ENCODE peak calls at places on chromosomes 13 and 19, in seven cellular contexts. V is SK-N-SH, C is HCT116, Q is HepG2, J is NT2/D1, S is GM12878, H is K562. F is an unnamed sample.

GRCh38 chr19:6433165-6433564 is 398 bp downstream of the SLC25A41 start:
- DNase-seq in V (no peak), C (no peak), Q (no peak), J (no peak), S (no peak), H (no peak), F (no peak)

GRCh38 chr19:39160523-39160861 is 34.9 kb downstream of the PAK4 start:
- DNase-seq in V (no peak), C (no peak), Q (no peak), J (no peak), S (no peak), H (no peak), F (no peak)

GRCh38 chr13:93814658-93815057 is 588.1 kb downstream of the GPC6 start:
- DNase-seq in V (peak), C (no peak), Q (no peak), J (no peak), S (no peak), H (no peak), F (no peak)

GRCh38 chr19:34254552-34255432 is at the start of gene GARRE1:
- DNase-seq in V (peak), C (no peak), Q (no peak), J (no peak), S (no peak), H (peak), F (no peak)

GRCh38 chr19:44643605-44644390 is at the start of gene PVR:
- DNase-seq in V (peak), C (no peak), Q (peak), J (no peak), S (no peak), H (peak), F (peak)

GRCh38 chr19:6362024-6362344 is 653 bp downstream of the CLPP start:
- DNase-seq in V (no peak), C (no peak), Q (no peak), J (no peak), S (no peak), H (no peak), F (peak)

GRCh38 chr13:86282450-86282849 is 483.2 kb upstream of the SLITRK6 start:
- DNase-seq in V (no peak), C (no peak), Q (no peak), J (no peak), S (peak), H (no peak), F (no peak)

GRCh38 chr19:52962394-52963228 is at the start of gene ZNF816:
- DNase-seq in V (peak), C (peak), Q (peak), J (peak), S (peak), H (peak), F (peak)

GRCh38 chr13:100674363-100674847 is at the start of gene TMTC4:
- DNase-seq in V (peak), C (no peak), Q (peak), J (no peak), S (no peak), H (peak), F (no peak)

GRCh38 chr19:16824658-16825311 is 4.4 kb upstream of the SIN3B start:
- DNase-seq in V (no peak), C (no peak), Q (no peak), J (no peak), S (no peak), H (no peak), F (no peak)

GRCh38 chr19:12796146-12797071 is 5.1 kb downstream of the JUNB start:
- DNase-seq in V (peak), C (no peak), Q (peak), J (peak), S (no peak), H (peak), F (no peak)

GRCh38 chr13:26599885-26600284 is 42.4 kb downstream of the WASF3 start:
- DNase-seq in V (no peak), C (no peak), Q (no peak), J (no peak), S (no peak), H (no peak), F (no peak)

GRCh38 chr13:44523176-44524017 is 52.7 kb downstream of the TSC22D1 start:
- DNase-seq in V (no peak), C (peak), Q (peak), J (no peak), S (peak), H (no peak), F (no peak)

GRCh38 chr13:51912091-51912490 is 50.3 kb downstream of the CCDC70 start:
- DNase-seq in V (no peak), C (no peak), Q (no peak), J (no peak), S (no peak), H (no peak), F (no peak)

GRCh38 chr19:18386543-18387251 is 739 bp downstream of the GDF15 start:
- DNase-seq in V (no peak), C (no peak), Q (no peak), J (no peak), S (no peak), H (peak), F (no peak)

GRCh38 chr13:30862707-30863106 is 43.4 kb upstream of the MEDAG start:
- DNase-seq in V (no peak), C (no peak), Q (no peak), J (no peak), S (no peak), H (no peak), F (no peak)

GRCh38 chr19:51091895-51092873 is 9.5 kb upstream of the KLK14 start:
- DNase-seq in V (no peak), C (no peak), Q (no peak), J (no peak), S (no peak), H (no peak), F (no peak)

GRCh38 chr13:97122381-97122996 is 99.6 kb upstream of the MBNL2 start:
- DNase-seq in V (no peak), C (peak), Q (no peak), J (no peak), S (no peak), H (no peak), F (no peak)

GRCh38 chr19:41530761-41531301 is 45.1 kb upstream of the CEACAM21 start:
- DNase-seq in V (no peak), C (no peak), Q (no peak), J (no peak), S (no peak), H (no peak), F (no peak)

GRCh38 chr19:49142866-49143335 is 12.3 kb downstream of the HRC start:
- DNase-seq in V (peak), C (no peak), Q (no peak), J (peak), S (no peak), H (peak), F (peak)

GRCh38 chr19:49442354-49442753 is 1.0 kb upstream of the SLC17A7 start:
- DNase-seq in V (no peak), C (no peak), Q (no peak), J (no peak), S (no peak), H (no peak), F (no peak)

GRCh38 chr19:39416626-39417120 is 4.2 kb downstream of the PLEKHG2 start:
- DNase-seq in V (no peak), C (no peak), Q (no peak), J (no peak), S (no peak), H (no peak), F (peak)

GRCh38 chr19:2594319-2594718 is 108.2 kb downstream of the GNG7 start:
- DNase-seq in V (no peak), C (no peak), Q (no peak), J (no peak), S (peak), H (no peak), F (no peak)

GRCh38 chr13:63124863-63125262 is 1709.2 kb upstream of the PCDH20 start:
- DNase-seq in V (peak), C (peak), Q (peak), J (no peak), S (no peak), H (no peak), F (no peak)

GRCh38 chr19:55297267-55297666 is 13.5 kb downstream of the BRSK1 start:
- DNase-seq in V (no peak), C (no peak), Q (no peak), J (no peak), S (no peak), H (no peak), F (no peak)

GRCh38 chr13:35930665-35931631 is 200.2 kb downstream of the DCLK1 start:
- DNase-seq in V (no peak), C (no peak), Q (no peak), J (no peak), S (peak), H (no peak), F (no peak)

GRCh38 chr19:35714601-35715354 is 3.0 kb upstream of the KMT2B start:
- DNase-seq in V (no peak), C (no peak), Q (peak), J (no peak), S (no peak), H (no peak), F (no peak)

GRCh38 chr13:107023335-107023734 is 455.4 kb upstream of the ARGLU1 start:
- DNase-seq in V (no peak), C (no peak), Q (no peak), J (no peak), S (no peak), H (no peak), F (no peak)

GRCh38 chr13:110340812-110341444 is 33.8 kb downstream of the COL4A2 start:
- DNase-seq in V (no peak), C (no peak), Q (no peak), J (no peak), S (no peak), H (no peak), F (no peak)

DNA sequence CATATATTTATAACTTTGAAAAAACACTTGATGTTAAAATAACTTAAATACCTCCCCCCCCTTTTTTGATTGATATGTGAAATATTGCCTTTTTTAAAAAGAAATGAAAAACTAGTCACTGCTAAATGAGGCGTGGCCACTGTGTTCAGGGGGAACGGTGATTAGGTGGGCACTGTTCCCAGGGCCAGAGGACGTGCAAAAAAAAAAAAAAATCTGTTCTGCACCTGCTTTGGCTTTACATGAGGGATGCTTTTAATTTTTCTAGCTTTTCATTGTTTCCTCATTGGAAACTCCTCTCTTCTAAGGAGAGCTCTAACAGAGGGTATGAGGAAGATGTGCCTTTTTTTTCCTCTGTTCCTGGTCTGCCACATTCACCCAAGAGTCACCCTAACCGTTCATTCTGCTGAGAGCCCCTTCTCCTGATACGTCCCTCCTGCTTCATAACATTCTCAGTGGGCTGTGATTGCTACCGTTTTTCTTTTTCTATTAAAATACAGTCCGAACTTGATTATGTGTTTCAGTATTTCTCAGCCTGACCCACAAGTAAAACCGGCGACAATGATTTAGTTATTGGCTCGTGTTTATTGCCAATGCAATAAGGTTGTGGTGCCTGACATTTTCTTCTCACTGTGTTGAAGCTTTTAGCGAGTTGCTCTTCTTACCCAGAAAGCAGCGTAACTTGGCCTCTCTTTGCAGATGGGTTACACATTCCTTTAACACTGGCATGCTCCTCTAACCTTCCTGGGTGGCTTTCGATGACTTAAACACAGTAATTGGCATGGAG is 64.8 kb upstream of the ZNF536 start:
- DNase-seq in V (no peak), C (no peak), Q (no peak), J (no peak), S (no peak), H (no peak), F (no peak)
- TF ChIP-seq YY1 in V (no peak), C (no peak), Q (no peak), J (no peak), S (no peak), H (no peak), F (no peak)

DNA sequence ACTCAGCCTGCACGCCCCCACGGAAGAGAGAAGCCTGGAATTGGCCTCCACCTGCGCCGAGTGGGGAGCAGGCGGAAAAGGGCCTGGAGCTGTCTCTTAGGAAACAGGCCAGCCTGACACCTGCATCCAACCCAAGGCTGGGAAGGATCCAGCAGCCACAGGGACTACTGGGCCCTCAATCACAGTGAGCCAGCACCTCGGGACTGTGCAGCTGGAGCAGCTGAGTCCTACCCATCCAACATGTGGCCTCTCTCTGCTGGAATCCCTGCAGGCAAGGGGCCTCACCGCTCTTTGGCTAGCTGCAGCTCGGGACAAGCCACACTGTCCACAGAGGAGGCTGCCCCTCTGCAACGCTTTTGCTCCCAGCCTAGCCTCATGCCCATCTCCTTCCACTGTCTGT is 8.3 kb upstream of the EPHX3 start:
- DNase-seq in V (no peak), C (no peak), Q (no peak), J (no peak), S (no peak), H (no peak), F (no peak)
- TF ChIP-seq YY1 in V (no peak), C (no peak), Q (no peak), J (no peak), S (no peak), H (no peak), F (no peak)

GRCh38 chr13:80721689-80722088 is 380.8 kb upstream of the SPRY2 start:
- DNase-seq in V (no peak), C (no peak), Q (no peak), J (no peak), S (no peak), H (no peak), F (no peak)

GRCh38 chr13:80717834-80718233 is 376.9 kb upstream of the SPRY2 start:
- DNase-seq in V (no peak), C (no peak), Q (no peak), J (no peak), S (no peak), H (no peak), F (no peak)

GRCh38 chr13:80712026-80712425 is 371.1 kb upstream of the SPRY2 start:
- DNase-seq in V (no peak), C (no peak), Q (no peak), J (no peak), S (no peak), H (no peak), F (no peak)

GRCh38 chr13:80718970-80719369 is 378.0 kb upstream of the SPRY2 start:
- DNase-seq in V (no peak), C (no peak), Q (no peak), J (no peak), S (no peak), H (no peak), F (no peak)

DNA sequence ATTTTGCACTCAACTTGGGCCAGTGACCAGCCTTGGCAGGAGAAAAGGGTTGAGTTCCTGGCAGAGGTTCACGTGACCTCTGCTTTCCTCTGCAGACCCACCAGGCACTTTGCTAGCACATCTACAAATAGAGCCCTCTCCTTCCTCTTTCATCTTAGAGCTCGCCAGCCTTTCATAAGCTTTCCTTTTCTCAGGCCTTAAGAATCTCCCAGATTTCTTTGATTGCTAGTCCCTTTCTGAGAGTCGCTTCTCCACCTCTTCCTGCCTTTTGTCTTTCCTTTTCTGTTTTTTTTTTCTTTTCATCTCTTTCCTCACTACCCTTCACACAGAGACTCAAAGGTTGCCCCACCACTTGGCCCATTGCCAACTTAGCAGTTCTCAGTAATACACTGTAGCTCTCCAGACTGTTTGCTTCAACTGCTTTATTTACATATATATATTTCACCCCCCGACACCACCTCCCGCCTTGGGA is 375.7 kb upstream of the SPRY2 start:
- DNase-seq in V (no peak), C (no peak), Q (no peak), J (peak), S (no peak), H (no peak), F (peak)
- TF ChIP-seq YY1 in V (no peak), C (no peak), Q (no peak), J (no peak), S (no peak), H (no peak), F (no peak)

DNA sequence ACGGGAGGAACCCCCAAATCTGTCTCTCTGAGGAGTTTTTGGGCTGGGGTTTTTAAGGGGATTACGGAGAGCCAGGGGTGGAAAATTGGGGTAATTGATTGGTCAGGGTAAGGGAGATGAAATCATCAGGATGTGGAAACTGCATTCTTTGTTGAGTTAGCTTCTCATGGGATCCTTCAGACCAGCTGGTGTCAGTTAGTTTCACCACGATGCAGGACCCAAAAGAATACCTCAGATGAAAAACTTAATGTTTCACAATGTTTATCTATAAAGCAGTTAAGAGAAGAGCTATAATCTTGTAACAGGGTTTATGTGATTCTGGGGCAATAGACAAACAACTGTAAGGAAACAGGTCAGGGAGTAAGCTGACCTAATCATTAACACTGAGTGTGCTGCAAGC is 230.8 kb downstream of the POU4F1 start:
- DNase-seq in V (no peak), C (no peak), Q (no peak), J (no peak), S (no peak), H (no peak), F (no peak)
- TF ChIP-seq YY1 in V (no peak), C (no peak), Q (no peak), J (no peak), S (no peak), H (no peak), F (no peak)

GRCh38 chr19:32318884-32319520 is 26.4 kb upstream of the ZNF507 start:
- DNase-seq in V (peak), C (peak), Q (no peak), J (peak), S (no peak), H (peak), F (peak)
- TF ChIP-seq YY1 in V (no peak), C (no peak), Q (no peak), J (no peak), S (no peak), H (no peak), F (no peak)

GRCh38 chr13:76522083-76522755 is 364.0 kb downstream of the KCTD12 start:
- DNase-seq in V (peak), C (no peak), Q (no peak), J (peak), S (no peak), H (no peak), F (no peak)
- TF ChIP-seq YY1 in V (no peak), C (no peak), Q (no peak), J (no peak), S (no peak), H (no peak), F (no peak)